ENCODE peak calls at places on chromosomes 3 and 15, in eight cellular contexts. T is kidney; A is stimulated activated CD4-positive, alpha-beta T cell treated with anti-CD3 and anti-CD28 coated beads, Interleukin-12 subunit alpha, Interleukin-12 subunit beta, amount 100 ng/mL, for 4 hours; E is D341Med; R is activated CD8-positive, alpha-beta memory T cell treated with anti-CD3 and anti-CD28 coated beads for 4 hours; N is 8988T; L is fibroblast of villous mesenchyme; C is activated gamma-delta T cell treated with anti-CD3 and anti-CD28 coated beads, Interleukin-2, amount 50 U/mL, for 16 hours. I is an unnamed sample.

GRCh38 chr15:74780983-74781672 is 752 bp upstream of the CSK start:
- DNase-seq in T (no peak), A (no peak), E (no peak), R (no peak), N (no peak), L (peak), C (no peak), I (peak)

GRCh38 chr15:80272987-80273386 is 21.0 kb upstream of the CTXND1 start:
- DNase-seq in T (no peak), A (no peak), E (no peak), R (no peak), N (no peak), L (no peak), C (no peak), I (peak)

GRCh38 chr15:40902605-40903561 is 8.6 kb downstream of the VPS18 start:
- DNase-seq in T (peak), A (no peak), E (no peak), R (no peak), N (no peak), L (peak), C (no peak), I (peak)

GRCh38 chr3:176650478-176650877 is 546.8 kb downstream of the TBL1XR1 start:
- DNase-seq in T (no peak), A (no peak), E (no peak), R (no peak), N (no peak), L (no peak), C (no peak), I (no peak)

GRCh38 chr3:139281096-139281495 is 62.7 kb upstream of the MRPS22 start:
- DNase-seq in T (no peak), A (no peak), E (no peak), R (no peak), N (no peak), L (peak), C (no peak), I (no peak)

GRCh38 chr3:167480748-167481147 is 6.9 kb upstream of the SERPINI2 start:
- DNase-seq in T (no peak), A (no peak), E (no peak), R (no peak), N (no peak), L (no peak), C (no peak), I (peak)

GRCh38 chr15:82572311-82572710 is 32.1 kb upstream of the RPS17 start:
- DNase-seq in T (no peak), A (no peak), E (peak), R (no peak), N (no peak), L (no peak), C (no peak), I (no peak)

GRCh38 chr3:35616346-35616745 is 23.0 kb upstream of the ARPP21 start:
- DNase-seq in T (no peak), A (no peak), E (no peak), R (no peak), N (no peak), L (no peak), C (no peak), I (no peak)

GRCh38 chr3:129529436-129530210 is 1.2 kb downstream of the RHO start:
- DNase-seq in T (no peak), A (no peak), E (no peak), R (no peak), N (no peak), L (no peak), C (no peak), I (no peak)

GRCh38 chr3:70813306-70813705 is 500.9 kb upstream of the MDFIC2 start:
- DNase-seq in T (no peak), A (no peak), E (no peak), R (no peak), N (no peak), L (no peak), C (no peak), I (no peak)

GRCh38 chr3:46860381-46861292 is 2.6 kb downstream of the MYL3 start:
- DNase-seq in T (peak), A (peak), E (peak), R (no peak), N (no peak), L (no peak), C (no peak), I (no peak)

GRCh38 chr3:72768976-72769375 is 79.3 kb downstream of the SHQ1 start:
- DNase-seq in T (no peak), A (no peak), E (no peak), R (no peak), N (no peak), L (no peak), C (no peak), I (peak)

GRCh38 chr15:100897201-100897872 is 17.7 kb downstream of the ALDH1A3 start:
- DNase-seq in T (no peak), A (no peak), E (no peak), R (no peak), N (no peak), L (no peak), C (no peak), I (no peak)

GRCh38 chr3:18189651-18190050 is 235.5 kb downstream of the SATB1 start:
- DNase-seq in T (no peak), A (no peak), E (no peak), R (no peak), N (no peak), L (peak), C (no peak), I (no peak)

GRCh38 chr3:185929192-185930151 is 8.3 kb downstream of the TRA2B start:
- DNase-seq in T (no peak), A (no peak), E (no peak), R (no peak), N (no peak), L (no peak), C (no peak), I (no peak)

GRCh38 chr3:42665050-42665878 is 11.8 kb downstream of the ZBTB47 start:
- DNase-seq in T (peak), A (no peak), E (peak), R (no peak), N (peak), L (no peak), C (no peak), I (no peak)

GRCh38 chr3:14861451-14862302 is 42.9 kb downstream of the FGD5 start:
- DNase-seq in T (no peak), A (no peak), E (no peak), R (no peak), N (no peak), L (no peak), C (no peak), I (no peak)

I was measured in MV-4-11.